ENCODE peak calls at places on chromosomes 1 and 21, in six cellular contexts. C is stimulated activated CD8-positive, alpha-beta memory T cell treated with anti-CD3 and anti-CD28 coated beads, Interleukin-7, amount 100 ng/mL, for 1 hour; R is NCI-H1105; H is naive B cell; F is activated naive CD8-positive, alpha-beta T cell treated with anti-CD3 and anti-CD28 coated beads for 36 hours; K is stimulated activated CD4-positive, alpha-beta T cell treated with anti-CD3 and anti-CD28 coated beads, TNF-alpha, amount 100 ng/mL, for 1 hour. G is an unnamed sample.

GRCh38 chr1:70617728-70618127 is 206.7 kb downstream of the CTH start:
- DNase-seq in C (no peak), R (no peak), H (no peak), F (no peak), K (no peak), G (no peak)

GRCh38 chr1:48596036-48596435 is 124.0 kb upstream of the SPATA6 start:
- DNase-seq in C (no peak), R (no peak), H (no peak), F (no peak), K (no peak), G (no peak)

GRCh38 chr1:184970691-184971161 is 3.6 kb downstream of the NIBAN1 start:
- DNase-seq in C (no peak), R (no peak), H (no peak), F (no peak), K (no peak), G (no peak)

GRCh38 chr21:38488640-38489282 is 9.5 kb downstream of the ERG start:
- DNase-seq in C (no peak), R (no peak), H (no peak), F (no peak), K (no peak), G (no peak)

GRCh38 chr21:46120301-46121285 is 22.7 kb downstream of the COL6A2 start:
- DNase-seq in C (no peak), R (no peak), H (no peak), F (no peak), K (no peak), G (peak; percentile 82)

GRCh38 chr1:212746546-212746945 is 45.0 kb downstream of the NSL1 start:
- DNase-seq in C (no peak), R (no peak), H (no peak), F (no peak), K (no peak), G (no peak)

GRCh38 chr1:171595324-171595723 is 26.7 kb upstream of the MYOCOS start:
- DNase-seq in C (no peak), R (no peak), H (no peak), F (no peak), K (no peak), G (no peak)

GRCh38 chr1:2805801-2806430 is 4.4 kb upstream of the TTC34 start:
- DNase-seq in C (no peak), R (no peak), H (no peak), F (no peak), K (no peak), G (no peak)

GRCh38 chr1:179728266-179728665 is 14.8 kb upstream of the FAM163A start:
- DNase-seq in C (no peak), R (no peak), H (no peak), F (no peak), K (no peak), G (no peak)

GRCh38 chr1:66752000-66752592 is at the start of gene DYNLT5:
- DNase-seq in C (no peak), R (no peak), H (no peak), F (no peak), K (no peak), G (peak; percentile 86)

GRCh38 chr21:45482899-45483821 is 59.1 kb downstream of the SLC19A1 start:
- DNase-seq in C (no peak), R (no peak), H (peak; percentile 34), F (peak; percentile 51), K (no peak), G (no peak)

GRCh38 chr1:172460177-172460576 is 16.3 kb upstream of the PIGC start:
- DNase-seq in C (no peak), R (no peak), H (no peak), F (no peak), K (no peak), G (no peak)

GRCh38 chr1:32454726-32455125 is 10.1 kb upstream of the ZBTB8B start:
- DNase-seq in C (no peak), R (peak; percentile 85), H (no peak), F (no peak), K (no peak), G (no peak)

GRCh38 chr1:114152211-114153050 is 1.2 kb downstream of the SYT6 start:
- DNase-seq in C (no peak), R (peak; percentile 22), H (no peak), F (peak; percentile 23), K (no peak), G (peak; percentile 86)

GRCh38 chr1:239367417-239367816 is 19.0 kb upstream of the CHRM3 start:
- DNase-seq in C (no peak), R (no peak), H (no peak), F (no peak), K (no peak), G (no peak)

GRCh38 chr1:214448536-214448935 is 102.9 kb downstream of the PTPN14 start:
- DNase-seq in C (no peak), R (no peak), H (no peak), F (no peak), K (no peak), G (no peak)

GRCh38 chr1:29523531-29523930 is 287.2 kb downstream of the PTPRU start:
- DNase-seq in C (no peak), R (no peak), H (no peak), F (no peak), K (no peak), G (peak; percentile 51)

GRCh38 chr1:227944931-227945890 is 2.5 kb downstream of the WNT9A start:
- DNase-seq in C (no peak), R (no peak), H (no peak), F (no peak), K (no peak), G (peak; percentile 84)